ENCODE peak calls at places on chromosomes 5 and 9, in nine cellular contexts. M is NCI-H1092; K is PC-3; R is kidney tubule cell; F is uterus; C is activated CD8-positive, alpha-beta T cell treated with anti-CD3 and anti-CD28 coated beads for 36 hours; A is right cardiac atrium; I is AG08395; W is GM20000. B is an unnamed sample.

GRCh38 chr9:132141364-132141947 is 20.4 kb upstream of the NTNG2 start:
- DNase-seq in M (peak), K (no peak), R (peak), F (no peak), C (no peak), A (no peak), I (peak), W (no peak), B (no peak)

GRCh38 chr9:135906291-135907005 is 898 bp downstream of the CAMSAP1 start:
- DNase-seq in M (no peak), K (peak), R (peak), F (no peak), C (no peak), A (no peak), I (no peak), W (no peak), B (no peak)

GRCh38 chr9:76810377-76810957 is 46.2 kb downstream of the PCA3 start:
- DNase-seq in M (peak), K (peak), R (peak), F (peak), C (peak), A (peak), I (peak), W (peak), B (no peak)

GRCh38 chr5:133526368-133526767 is 86.0 kb downstream of the FSTL4 start:
- DNase-seq in M (no peak), K (no peak), R (no peak), F (no peak), C (no peak), A (no peak), I (no peak), W (no peak), B (no peak)

GRCh38 chr9:129289883-129290282 is 111.8 kb upstream of the IER5L start:
- DNase-seq in M (no peak), K (no peak), R (no peak), F (no peak), C (no peak), A (no peak), I (no peak), W (no peak), B (no peak)

GRCh38 chr5:173498871-173499470 is 117.5 kb downstream of the BOD1 start:
- DNase-seq in M (no peak), K (no peak), R (peak), F (no peak), C (no peak), A (no peak), I (no peak), W (no peak), B (no peak)

GRCh38 chr5:78985407-78986223 is 505 bp upstream of the ARSB start:
- DNase-seq in M (no peak), K (peak), R (peak), F (peak), C (peak), A (peak), I (no peak), W (peak), B (no peak)

GRCh38 chr5:153517105-153517700 is 26.7 kb downstream of the GRIA1 start:
- DNase-seq in M (no peak), K (no peak), R (no peak), F (no peak), C (no peak), A (no peak), I (no peak), W (no peak), B (no peak)

GRCh38 chr5:21199087-21199486 is 1211.1 kb upstream of the CDH18 start:
- DNase-seq in M (no peak), K (no peak), R (no peak), F (no peak), C (no peak), A (no peak), I (no peak), W (no peak), B (no peak)

GRCh38 chr5:129903466-129904101 is 681 bp upstream of the CHSY3 start:
- DNase-seq in M (no peak), K (no peak), R (no peak), F (no peak), C (no peak), A (no peak), I (no peak), W (no peak), B (no peak)

GRCh38 chr5:9269024-9269423 is 276.9 kb downstream of the SEMA5A start:
- DNase-seq in M (no peak), K (peak), R (peak), F (no peak), C (no peak), A (no peak), I (no peak), W (no peak), B (no peak)

GRCh38 chr5:8828596-8829321 is 717.1 kb downstream of the SEMA5A start:
- DNase-seq in M (no peak), K (no peak), R (peak), F (no peak), C (no peak), A (no peak), I (no peak), W (no peak), B (no peak)

GRCh38 chr9:136169495-136169894 is 35.4 kb downstream of the LHX3 start:
- DNase-seq in M (no peak), K (no peak), R (no peak), F (no peak), C (no peak), A (no peak), I (no peak), W (no peak), B (no peak)

GRCh38 chr9:110640736-110641135 is 27.9 kb upstream of the MUSK start:
- DNase-seq in M (no peak), K (peak), R (no peak), F (no peak), C (no peak), A (no peak), I (no peak), W (no peak), B (no peak)

GRCh38 chr9:112360047-112360804 is 19.7 kb upstream of the HSDL2 start:
- DNase-seq in M (no peak), K (peak), R (peak), F (no peak), C (no peak), A (no peak), I (peak), W (no peak), B (no peak)

GRCh38 chr9:130073373-130073772 is 19.7 kb downstream of the GPR107 start:
- DNase-seq in M (no peak), K (no peak), R (peak), F (no peak), C (no peak), A (no peak), I (no peak), W (no peak), B (no peak)

GRCh38 chr9:100322954-100323536 is 29.7 kb downstream of the TEX10 start:
- DNase-seq in M (peak), K (peak), R (peak), F (peak), C (peak), A (peak), I (peak), W (peak), B (no peak)

GRCh38 chr5:38473008-38473407 is 83.4 kb downstream of the LIFR start:
- DNase-seq in M (peak), K (no peak), R (no peak), F (peak), C (no peak), A (peak), I (no peak), W (no peak), B (peak)

GRCh38 chr9:137355445-137356365 is 53.6 kb upstream of the NRARP start:
- DNase-seq in M (no peak), K (no peak), R (no peak), F (no peak), C (no peak), A (no peak), I (no peak), W (no peak), B (no peak)

GRCh38 chr9:71608021-71608420 is 160.3 kb downstream of the CEMIP2 start:
- DNase-seq in M (no peak), K (no peak), R (no peak), F (no peak), C (no peak), A (no peak), I (no peak), W (no peak), B (no peak)

GRCh38 chr9:9563817-9564216 is 1049.0 kb downstream of the PTPRD start:
- DNase-seq in M (no peak), K (no peak), R (peak), F (no peak), C (no peak), A (no peak), I (no peak), W (no peak), B (no peak)

GRCh38 chr5:160547061-160547460 is 125.4 kb downstream of the PTTG1 start:
- DNase-seq in M (no peak), K (no peak), R (peak), F (no peak), C (no peak), A (no peak), I (no peak), W (no peak), B (no peak)

GRCh38 chr5:5633579-5633978 is 211.1 kb downstream of the ICE1 start:
- DNase-seq in M (no peak), K (no peak), R (no peak), F (no peak), C (no peak), A (no peak), I (no peak), W (no peak), B (no peak)

GRCh38 chr9:118644066-118644465 is 725.2 kb downstream of the BRINP1 start:
- DNase-seq in M (no peak), K (no peak), R (peak), F (no peak), C (no peak), A (no peak), I (no peak), W (no peak), B (no peak)

GRCh38 chr9:109996936-109997580 is 210.9 kb downstream of the C9orf152 start:
- DNase-seq in M (no peak), K (peak), R (no peak), F (no peak), C (no peak), A (no peak), I (no peak), W (no peak), B (no peak)

GRCh38 chr5:71932649-71933338 is 174.5 kb upstream of the MAP1B start:
- DNase-seq in M (no peak), K (peak), R (peak), F (peak), C (no peak), A (peak), I (peak), W (no peak), B (peak)

GRCh38 chr5:177176175-177176704 is 42.7 kb downstream of the NSD1 start:
- DNase-seq in M (no peak), K (no peak), R (no peak), F (no peak), C (no peak), A (no peak), I (no peak), W (no peak), B (no peak)

GRCh38 chr9:20606637-20607036 is 15.7 kb downstream of the MLLT3 start:
- DNase-seq in M (no peak), K (no peak), R (no peak), F (no peak), C (peak), A (peak), I (no peak), W (no peak), B (peak)

GRCh38 chr5:143968071-143968878 is 156.3 kb downstream of the HMHB1 start:
- DNase-seq in M (peak), K (peak), R (peak), F (no peak), C (no peak), A (no peak), I (peak), W (peak), B (no peak)

GRCh38 chr5:117041926-117042595 is 467.4 kb upstream of the SEMA6A start:
- DNase-seq in M (no peak), K (no peak), R (no peak), F (no peak), C (no peak), A (no peak), I (no peak), W (no peak), B (no peak)

GRCh38 chr5:180484813-180485212 is 9.4 kb upstream of the CNOT6 start:
- DNase-seq in M (no peak), K (no peak), R (no peak), F (no peak), C (no peak), A (no peak), I (no peak), W (no peak), B (no peak)

GRCh38 chr9:20442461-20443319 is 179.6 kb downstream of the MLLT3 start:
- DNase-seq in M (no peak), K (no peak), R (no peak), F (no peak), C (no peak), A (no peak), I (no peak), W (no peak), B (no peak)

GRCh38 chr9:86093788-86094555 is 5.4 kb downstream of the GOLM1 start:
- DNase-seq in M (no peak), K (peak), R (peak), F (no peak), C (no peak), A (peak), I (no peak), W (no peak), B (no peak)